ENCODE peak calls at places on chromosomes 12 and 14, in six cellular contexts. One of them, this sample, is unnamed.
A peak's percentile ranks its signal among the peaks of the same experiment; 100 is the strongest.

GRCh38 chr12:118536306-118536900 is 160.0 kb downstream of the SUDS3 start:
- DNase-seq in fibroblast of lung: no peak
- DNase-seq in colonic mucosa: no peak
- DNase-seq in cardiac muscle cell: no peak
- DNase-seq in PC-9: no peak
- DNase-seq in suprapubic skin: no peak
- DNase-seq in this sample: no peak

GRCh38 chr12:34600592-34601462 is 578.5 kb downstream of the ALG10 start:
- DNase-seq in fibroblast of lung: no peak
- DNase-seq in colonic mucosa: no peak
- DNase-seq in cardiac muscle cell: no peak
- DNase-seq in PC-9: no peak
- DNase-seq in suprapubic skin: peak; percentile 69
- DNase-seq in this sample: no peak

GRCh38 chr12:99381992-99382391 is 265.6 kb upstream of the GARIN6 start:
- DNase-seq in fibroblast of lung: peak; percentile 15
- DNase-seq in colonic mucosa: no peak
- DNase-seq in cardiac muscle cell: no peak
- DNase-seq in PC-9: no peak
- DNase-seq in suprapubic skin: no peak
- DNase-seq in this sample: no peak

GRCh38 chr12:18165422-18165871 is 75.5 kb upstream of the RERGL start:
- DNase-seq in fibroblast of lung: peak; percentile 63
- DNase-seq in colonic mucosa: no peak
- DNase-seq in cardiac muscle cell: no peak
- DNase-seq in PC-9: no peak
- DNase-seq in suprapubic skin: no peak
- DNase-seq in this sample: no peak

GRCh38 chr12:94074216-94074969 is 74.0 kb upstream of the PLXNC1 start:
- DNase-seq in fibroblast of lung: peak; percentile 34
- DNase-seq in colonic mucosa: no peak
- DNase-seq in cardiac muscle cell: no peak
- DNase-seq in PC-9: no peak
- DNase-seq in suprapubic skin: no peak
- DNase-seq in this sample: peak; percentile 64

GRCh38 chr12:100141666-100141997 is 1.0 kb downstream of the BLTP3B start:
- DNase-seq in fibroblast of lung: peak; percentile 92
- DNase-seq in colonic mucosa: peak; percentile 31
- DNase-seq in cardiac muscle cell: no peak
- DNase-seq in PC-9: no peak
- DNase-seq in suprapubic skin: no peak
- DNase-seq in this sample: no peak

GRCh38 chr12:72388322-72388721 is 116.2 kb downstream of the TRHDE start:
- DNase-seq in fibroblast of lung: peak; percentile 12
- DNase-seq in colonic mucosa: no peak
- DNase-seq in cardiac muscle cell: no peak
- DNase-seq in PC-9: no peak
- DNase-seq in suprapubic skin: no peak
- DNase-seq in this sample: no peak

GRCh38 chr12:109820921-109821381 is 12.2 kb downstream of the TRPV4 start:
- DNase-seq in fibroblast of lung: no peak
- DNase-seq in colonic mucosa: no peak
- DNase-seq in cardiac muscle cell: no peak
- DNase-seq in PC-9: peak; percentile 58
- DNase-seq in suprapubic skin: no peak
- DNase-seq in this sample: no peak

GRCh38 chr14:76500011-76500410 is 124.1 kb downstream of the ESRRB start:
- DNase-seq in fibroblast of lung: peak; percentile 62
- DNase-seq in colonic mucosa: no peak
- DNase-seq in cardiac muscle cell: no peak
- DNase-seq in PC-9: no peak
- DNase-seq in suprapubic skin: no peak
- DNase-seq in this sample: no peak

GRCh38 chr12:51536159-51536558 is 54.9 kb upstream of the SCN8A start:
- DNase-seq in fibroblast of lung: peak; percentile 5
- DNase-seq in colonic mucosa: no peak
- DNase-seq in cardiac muscle cell: no peak
- DNase-seq in PC-9: no peak
- DNase-seq in suprapubic skin: no peak
- DNase-seq in this sample: no peak

GRCh38 chr12:91551927-91552326 is 369.3 kb upstream of the DCN start:
- DNase-seq in fibroblast of lung: no peak
- DNase-seq in colonic mucosa: peak; percentile 18
- DNase-seq in cardiac muscle cell: no peak
- DNase-seq in PC-9: no peak
- DNase-seq in suprapubic skin: no peak
- DNase-seq in this sample: peak; percentile 40

GRCh38 chr14:89190779-89191513 is 226.1 kb downstream of the FOXN3 start:
- DNase-seq in fibroblast of lung: peak; percentile 12
- DNase-seq in colonic mucosa: no peak
- DNase-seq in cardiac muscle cell: no peak
- DNase-seq in PC-9: no peak
- DNase-seq in suprapubic skin: no peak
- DNase-seq in this sample: no peak

GRCh38 chr14:37819155-37820015 is 224.0 kb downstream of the TTC6 start:
- DNase-seq in fibroblast of lung: peak; percentile 79
- DNase-seq in colonic mucosa: no peak
- DNase-seq in cardiac muscle cell: peak; percentile 46
- DNase-seq in PC-9: no peak
- DNase-seq in suprapubic skin: no peak
- DNase-seq in this sample: no peak

GRCh38 chr14:60845523-60845922 is 111.0 kb downstream of the MNAT1 start:
- DNase-seq in fibroblast of lung: no peak
- DNase-seq in colonic mucosa: no peak
- DNase-seq in cardiac muscle cell: no peak
- DNase-seq in PC-9: no peak
- DNase-seq in suprapubic skin: no peak
- DNase-seq in this sample: no peak

GRCh38 chr14:60508707-60509437 is at the start of gene SIX6:
- DNase-seq in fibroblast of lung: peak; percentile 78
- DNase-seq in colonic mucosa: no peak
- DNase-seq in cardiac muscle cell: peak; percentile 77
- DNase-seq in PC-9: no peak
- DNase-seq in suprapubic skin: no peak
- DNase-seq in this sample: peak; percentile 38

GRCh38 chr12:12646483-12647072 is 34.9 kb downstream of the CREBL2 start:
- DNase-seq in fibroblast of lung: no peak
- DNase-seq in colonic mucosa: no peak
- DNase-seq in cardiac muscle cell: no peak
- DNase-seq in PC-9: no peak
- DNase-seq in suprapubic skin: no peak
- DNase-seq in this sample: no peak

GRCh38 chr12:47988073-47989022 is 15.9 kb downstream of the COL2A1 start:
- DNase-seq in fibroblast of lung: peak; percentile 42
- DNase-seq in colonic mucosa: no peak
- DNase-seq in cardiac muscle cell: no peak
- DNase-seq in PC-9: no peak
- DNase-seq in suprapubic skin: peak; percentile 29
- DNase-seq in this sample: peak; percentile 79

GRCh38 chr14:92573761-92574498 is 60.3 kb downstream of the RIN3 start:
- DNase-seq in fibroblast of lung: no peak
- DNase-seq in colonic mucosa: no peak
- DNase-seq in cardiac muscle cell: no peak
- DNase-seq in PC-9: no peak
- DNase-seq in suprapubic skin: no peak
- DNase-seq in this sample: no peak

GRCh38 chr14:68955164-68955921 is 23.8 kb downstream of the ACTN1 start:
- DNase-seq in fibroblast of lung: peak; percentile 48
- DNase-seq in colonic mucosa: no peak
- DNase-seq in cardiac muscle cell: no peak
- DNase-seq in PC-9: no peak
- DNase-seq in suprapubic skin: no peak
- DNase-seq in this sample: no peak

GRCh38 chr12:113137861-113138783 is 2.6 kb upstream of the RASAL1 start:
- DNase-seq in fibroblast of lung: no peak
- DNase-seq in colonic mucosa: no peak
- DNase-seq in cardiac muscle cell: no peak
- DNase-seq in PC-9: no peak
- DNase-seq in suprapubic skin: no peak
- DNase-seq in this sample: no peak

DNA sequence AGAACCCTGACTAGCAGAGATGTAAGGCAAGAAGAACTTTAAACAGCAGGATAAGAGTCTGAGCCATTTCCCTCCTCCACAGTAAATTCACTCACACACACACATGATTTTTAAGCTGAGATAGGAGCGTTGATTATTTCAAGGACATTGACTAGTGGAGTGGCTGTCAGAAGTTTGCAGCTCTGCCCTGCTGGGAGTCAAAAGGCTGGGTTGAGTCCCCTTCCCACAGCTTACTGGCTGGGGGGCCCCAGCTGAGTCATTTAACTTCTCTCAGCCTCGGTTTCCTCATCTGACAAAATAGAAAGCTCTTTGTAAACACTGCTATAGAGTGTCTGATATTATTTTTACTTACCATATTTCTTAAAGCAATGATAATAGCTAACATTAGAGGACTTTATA is 28.3 kb downstream of the VCPKMT start:
- DNase-seq in fibroblast of lung: no peak
- DNase-seq in colonic mucosa: no peak
- DNase-seq in cardiac muscle cell: no peak
- DNase-seq in PC-9: no peak
- DNase-seq in suprapubic skin: no peak
- DNase-seq in this sample: no peak
- H3K27ac ChIP-seq in fibroblast of lung: no peak overlapping the region
- H3K27ac ChIP-seq in colonic mucosa: no peak overlapping the region
- H3K27ac ChIP-seq in cardiac muscle cell: no peak overlapping the region
- H3K27ac ChIP-seq in PC-9: no peak overlapping the region
- H3K27ac ChIP-seq in suprapubic skin: no peak overlapping the region
- H3K27ac ChIP-seq in this sample: no peak overlapping the region

GRCh38 chr12:127822743-127823433 is 444.1 kb upstream of the TMEM132C start:
- DNase-seq in fibroblast of lung: peak; percentile 56
- DNase-seq in colonic mucosa: no peak
- DNase-seq in cardiac muscle cell: no peak
- DNase-seq in PC-9: no peak
- DNase-seq in suprapubic skin: no peak
- DNase-seq in this sample: no peak
- H3K27me3 ChIP-seq in fibroblast of lung: no peaks in the 10 kb centered on the region
- H3K27me3 ChIP-seq in colonic mucosa: no peaks in the 10 kb centered on the region
- H3K27me3 ChIP-seq in cardiac muscle cell: no peaks in the 10 kb centered on the region
- H3K27me3 ChIP-seq in PC-9: peaks cover 4% of the 10 kb centered on the region
- H3K27me3 ChIP-seq in suprapubic skin: no peaks in the 10 kb centered on the region
- H3K27me3 ChIP-seq in this sample: no peaks in the 10 kb centered on the region

GRCh38 chr12:132396657-132397056 is 67.3 kb upstream of the GALNT9 start:
- DNase-seq in fibroblast of lung: no peak
- DNase-seq in colonic mucosa: no peak
- DNase-seq in cardiac muscle cell: no peak
- DNase-seq in PC-9: no peak
- DNase-seq in suprapubic skin: no peak
- DNase-seq in this sample: no peak
- H3K4me3 ChIP-seq in fibroblast of lung: no peak overlapping the region
- H3K4me3 ChIP-seq in colonic mucosa: no peak overlapping the region
- H3K4me3 ChIP-seq in cardiac muscle cell: no peak overlapping the region
- H3K4me3 ChIP-seq in PC-9: no peak overlapping the region
- H3K4me3 ChIP-seq in suprapubic skin: no peak overlapping the region
- H3K4me3 ChIP-seq in this sample: no peak overlapping the region

GRCh38 chr14:23127861-23128260 is 8.8 kb upstream of the CEBPE start:
- DNase-seq in fibroblast of lung: no peak
- DNase-seq in colonic mucosa: no peak
- DNase-seq in cardiac muscle cell: no peak
- DNase-seq in PC-9: no peak
- DNase-seq in suprapubic skin: no peak
- DNase-seq in this sample: no peak

GRCh38 chr14:23131482-23131881 is 12.4 kb upstream of the CEBPE start:
- DNase-seq in fibroblast of lung: no peak
- DNase-seq in colonic mucosa: no peak
- DNase-seq in cardiac muscle cell: no peak
- DNase-seq in PC-9: no peak
- DNase-seq in suprapubic skin: no peak
- DNase-seq in this sample: no peak

GRCh38 chr14:23129759-23130316 is 10.8 kb upstream of the CEBPE start:
- DNase-seq in fibroblast of lung: no peak
- DNase-seq in colonic mucosa: no peak
- DNase-seq in cardiac muscle cell: no peak
- DNase-seq in PC-9: no peak
- DNase-seq in suprapubic skin: no peak
- DNase-seq in this sample: no peak

GRCh38 chr14:23130875-23131274 is 11.8 kb upstream of the CEBPE start:
- DNase-seq in fibroblast of lung: no peak
- DNase-seq in colonic mucosa: no peak
- DNase-seq in cardiac muscle cell: no peak
- DNase-seq in PC-9: no peak
- DNase-seq in suprapubic skin: no peak
- DNase-seq in this sample: peak; percentile 74

DNA sequence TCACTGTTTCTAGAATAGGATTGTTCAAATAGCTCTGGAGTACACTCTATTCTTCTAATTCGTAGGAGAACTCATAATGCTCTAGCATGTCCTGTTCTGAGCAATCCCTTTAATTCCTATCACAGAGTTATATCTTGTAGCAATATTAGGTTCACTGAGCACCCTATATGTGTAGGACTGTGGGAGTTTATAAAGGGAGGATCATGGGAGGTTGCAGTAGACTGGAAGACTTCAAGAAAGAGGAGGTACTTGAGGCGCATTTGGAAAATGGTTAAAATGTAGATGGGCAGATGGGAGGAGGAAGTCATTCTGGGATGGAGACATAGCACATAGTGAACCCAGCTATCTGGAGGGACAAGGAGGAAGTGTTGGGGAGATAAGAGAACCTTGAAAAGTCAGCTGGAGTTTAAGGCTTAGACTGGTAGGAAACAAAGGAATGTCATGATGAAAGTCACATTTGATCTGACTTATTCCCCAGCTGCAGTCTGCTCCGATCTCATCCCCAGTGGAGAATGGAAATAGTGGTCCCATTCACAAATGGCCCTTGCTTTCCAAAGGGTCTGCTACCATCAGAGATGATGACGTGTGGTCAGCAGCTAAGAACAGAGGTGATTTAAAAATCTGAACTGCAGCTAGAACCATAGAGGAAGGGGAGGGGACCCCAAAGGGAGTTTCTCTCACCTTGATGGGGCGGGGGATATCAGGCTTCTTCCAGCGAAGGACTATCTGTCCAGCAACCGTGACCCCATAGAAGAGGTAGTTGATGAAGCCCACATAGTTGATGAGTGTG is 10.1 kb upstream of the CEBPE start:
- DNase-seq in fibroblast of lung: no peak
- DNase-seq in colonic mucosa: no peak
- DNase-seq in cardiac muscle cell: no peak
- DNase-seq in PC-9: no peak
- DNase-seq in suprapubic skin: no peak
- DNase-seq in this sample: no peak
- H3K27ac ChIP-seq in fibroblast of lung: no peak overlapping the region
- H3K27ac ChIP-seq in colonic mucosa: no peak overlapping the region
- H3K27ac ChIP-seq in cardiac muscle cell: no peak overlapping the region
- H3K27ac ChIP-seq in PC-9: peak overlapping the region; percentile 41
- H3K27ac ChIP-seq in suprapubic skin: no peak overlapping the region
- H3K27ac ChIP-seq in this sample: no peak overlapping the region